ENCODE peak calls at places on chromosomes 3 and 15, in nine cellular contexts. S is GM03348; C is activated CD4-positive, alpha-beta T cell treated with anti-CD3 and anti-CD28 coated beads for 1 hour; H is Calu3; G is stimulated activated CD8-positive, alpha-beta memory T cell treated with anti-CD3 and anti-CD28 coated beads, Interleukin-4, amount 100 ng/mL, for 24 hours; W is PC-9; K is stimulated activated CD4-positive, alpha-beta T cell treated with anti-CD3 and anti-CD28 coated beads, Interleukin-15, amount 100 ng/mL, for 1 hour; F is HS-5; U is cerebellum. O is an unnamed sample.

GRCh38 chr15:76812381-76812780 is 92.8 kb downstream of the SCAPER start:
- DNase-seq in S (no peak), C (no peak), H (no peak), G (no peak), W (no peak), K (no peak), F (no peak), U (no peak), O (no peak)

GRCh38 chr3:60136606-60137005 is 1086.8 kb upstream of the CFAP20DC start:
- DNase-seq in S (no peak), C (no peak), H (no peak), G (no peak), W (no peak), K (no peak), F (no peak), U (no peak), O (no peak)

GRCh38 chr3:184005981-184006507 is 11.6 kb downstream of the ABCC5 start:
- DNase-seq in S (no peak), C (no peak), H (peak), G (no peak), W (peak), K (no peak), F (no peak), U (peak), O (peak)

GRCh38 chr15:94327356-94327936 is 96.1 kb downstream of the MCTP2 start:
- DNase-seq in S (peak), C (no peak), H (peak), G (no peak), W (peak), K (no peak), F (no peak), U (no peak), O (no peak)

GRCh38 chr3:62884041-62884870 is 9.0 kb upstream of the CADPS start:
- DNase-seq in S (no peak), C (no peak), H (no peak), G (no peak), W (no peak), K (no peak), F (no peak), U (no peak), O (no peak)

GRCh38 chr3:30146978-30147377 is 459.4 kb upstream of the TGFBR2 start:
- DNase-seq in S (no peak), C (no peak), H (no peak), G (no peak), W (no peak), K (no peak), F (no peak), U (no peak), O (no peak)

GRCh38 chr15:98151098-98151497 is 190.6 kb downstream of the ARRDC4 start:
- DNase-seq in S (no peak), C (no peak), H (no peak), G (no peak), W (no peak), K (no peak), F (no peak), U (no peak), O (no peak)

GRCh38 chr3:143594217-143594616 is 254.1 kb downstream of the SLC9A9 start:
- DNase-seq in S (no peak), C (no peak), H (peak), G (no peak), W (no peak), K (no peak), F (no peak), U (no peak), O (no peak)

GRCh38 chr15:90063733-90064247 is 38.5 kb downstream of the IDH2 start:
- DNase-seq in S (no peak), C (no peak), H (no peak), G (no peak), W (no peak), K (no peak), F (no peak), U (no peak), O (peak)

GRCh38 chr3:126114406-126115386 is 30.8 kb upstream of the SLC41A3 start:
- DNase-seq in S (no peak), C (no peak), H (no peak), G (no peak), W (no peak), K (no peak), F (no peak), U (no peak), O (no peak)

GRCh38 chr15:55494927-55495326 is 13.1 kb downstream of the DNAAF4 start:
- DNase-seq in S (no peak), C (no peak), H (no peak), G (no peak), W (no peak), K (no peak), F (no peak), U (no peak), O (no peak)

GRCh38 chr3:148937477-148937876 is 53.9 kb upstream of the GYG1 start:
- DNase-seq in S (no peak), C (no peak), H (no peak), G (no peak), W (no peak), K (no peak), F (peak), U (no peak), O (no peak)

GRCh38 chr3:184874709-184875644 is 63.0 kb downstream of the VPS8 start:
- DNase-seq in S (peak), C (no peak), H (peak), G (no peak), W (peak), K (no peak), F (peak), U (peak), O (peak)

GRCh38 chr3:176650478-176650877 is 546.8 kb downstream of the TBL1XR1 start:
- DNase-seq in S (peak), C (no peak), H (no peak), G (no peak), W (no peak), K (no peak), F (peak), U (no peak), O (no peak)

GRCh38 chr3:127706312-127706711 is 33.6 kb downstream of the ABTB1 start:
- DNase-seq in S (no peak), C (no peak), H (no peak), G (no peak), W (no peak), K (no peak), F (no peak), U (no peak), O (no peak)